ENCODE peak calls at places on chromosomes 5 and 9, in five cellular contexts. W is C1 segment of cervical spinal cord, Z is HEK293T, H is Caki2, Y is T-helper 2 cell. L is an unnamed sample.

GRCh38 chr9:33676746-33677505 is 118.4 kb upstream of the PRSS3 start:
- DNase-seq in Y (no peak), Z (peak; percentile 51), W (no peak), H (peak; percentile 51), L (peak; percentile 83)

GRCh38 chr5:109452661-109453060 is 42.9 kb upstream of the PJA2 start:
- DNase-seq in Y (no peak), W (no peak), H (no peak), Z (no peak), L (no peak)

GRCh38 chr9:104074876-104075275 is 19.2 kb upstream of the SMC2 start:
- DNase-seq in Z (no peak), W (no peak), Y (no peak), H (no peak), L (no peak)

GRCh38 chr5:150159741-150160179 is 4.1 kb upstream of the PDGFRB start:
- DNase-seq in Y (no peak), H (no peak), Z (no peak), W (no peak), L (no peak)

GRCh38 chr5:76723266-76723665 is 7.3 kb downstream of the F2R start:
- DNase-seq in Z (no peak), W (no peak), Y (no peak), H (no peak), L (no peak)

GRCh38 chr9:100472725-100473261 is at the start of gene TMEFF1:
- DNase-seq in H (peak; percentile 33), W (no peak), Z (peak; percentile 80), Y (peak; percentile 7), L (peak; percentile 36)

GRCh38 chr9:106906129-106906528 is 43.2 kb downstream of the ZNF462 start:
- DNase-seq in W (no peak), H (no peak), Y (no peak), Z (no peak), L (no peak)

GRCh38 chr9:110029422-110029814 is 178.5 kb downstream of the C9orf152 start:
- DNase-seq in Y (no peak), W (no peak), Z (no peak), H (peak; percentile 29), L (no peak)

GRCh38 chr9:2662496-2662895 is 40.9 kb downstream of the VLDLR start:
- DNase-seq in Y (no peak), Z (no peak), H (no peak), W (no peak), L (no peak)

GRCh38 chr5:97192580-97193421 is 9.8 kb upstream of the RIOK2 start:
- DNase-seq in Z (peak; percentile 9), H (no peak), Y (no peak), W (no peak), L (no peak)

GRCh38 chr5:173534664-173535063 is 81.8 kb downstream of the BOD1 start:
- DNase-seq in H (no peak), W (no peak), Y (no peak), Z (no peak), L (no peak)

L was measured in NCI-H526 treated with DMSO at 0.1 percent for 48 hours.